ENCODE peak calls at places on chromosomes 1 and 21, in six cellular contexts. H, J, C, O, W and Z are unnamed samples.

GRCh38 chr1:154265586-154265985 is 6.8 kb upstream of the HAX1 start:
- DNase-seq in H (no peak), O (no peak), C (no peak), W (no peak), J (no peak), Z (no peak)

GRCh38 chr1:151137789-151138188 is 8.6 kb downstream of the SEMA6C start:
- DNase-seq in J (no peak), O (no peak), H (no peak), W (no peak), C (no peak), Z (no peak)

GRCh38 chr1:155913969-155914757 is 3.0 kb upstream of the RIT1 start:
- DNase-seq in J (no peak), O (no peak), H (no peak), W (peak), C (no peak), Z (no peak)

GRCh38 chr1:6460349-6461236 is 5.4 kb downstream of the TNFRSF25 start:
- DNase-seq in J (no peak), H (no peak), C (no peak), O (peak), W (no peak), Z (no peak)

GRCh38 chr1:67053785-67054759 is at the start of gene SLC35D1:
- DNase-seq in H (peak), J (peak), W (no peak), O (peak), C (peak), Z (peak)

GRCh38 chr1:47527653-47528272 is 89.9 kb downstream of the FOXD2 start:
- DNase-seq in J (peak), H (peak), W (no peak), O (no peak), C (peak), Z (peak)

GRCh38 chr1:93346472-93346991 is 825 bp downstream of the DR1 start:
- DNase-seq in H (no peak), J (peak), W (no peak), O (peak), C (no peak), Z (peak)

GRCh38 chr1:224615861-224616760 is at the start of gene CNIH3:
- DNase-seq in H (no peak), C (peak), J (peak), O (no peak), W (no peak), Z (no peak)

GRCh38 chr21:43639470-43640178 is 19.7 kb downstream of the HSF2BP start:
- DNase-seq in J (no peak), H (peak), W (peak), O (no peak), C (no peak), Z (no peak)

GRCh38 chr21:46161180-46161799 is 5.9 kb upstream of the FTCD start:
- DNase-seq in O (no peak), H (no peak), J (no peak), W (no peak), C (no peak), Z (peak)

GRCh38 chr1:56409112-56409691 is 170.2 kb downstream of the PLPP3 start:
- DNase-seq in J (peak), W (no peak), C (peak), H (peak), O (no peak), Z (peak)

GRCh38 chr1:182520746-182521145 is 68.3 kb downstream of the RNASEL start:
- DNase-seq in H (no peak), C (no peak), W (no peak), O (no peak), J (no peak), Z (no peak)

GRCh38 chr1:155177918-155178281 is 4.3 kb downstream of the TRIM46 start:
- DNase-seq in C (no peak), H (no peak), O (no peak), J (no peak), W (no peak), Z (no peak)

GRCh38 chr1:9687876-9688582 is 36.5 kb downstream of the PIK3CD start:
- DNase-seq in W (no peak), H (no peak), O (no peak), C (peak), J (peak), Z (peak)

GRCh38 chr1:151251656-151252470 is 2.7 kb upstream of the PSMD4 start:
- DNase-seq in J (peak), O (peak), C (peak), H (peak), W (peak), Z (peak)

GRCh38 chr1:185861630-185862029 is 127.4 kb downstream of the HMCN1 start:
- DNase-seq in J (no peak), H (no peak), O (no peak), W (no peak), C (no peak), Z (no peak)

GRCh38 chr1:43038232-43038929 is 79.7 kb upstream of the SLC2A1 start:
- DNase-seq in O (no peak), H (no peak), W (no peak), C (no peak), J (no peak), Z (no peak)

GRCh38 chr1:154847891-154848290 is 22.2 kb downstream of the KCNN3 start:
- DNase-seq in W (no peak), O (no peak), C (no peak), J (no peak), H (no peak), Z (no peak)

GRCh38 chr21:44475266-44475665 is 20.0 kb downstream of the LRRC3 start:
- DNase-seq in W (no peak), O (no peak), J (no peak), H (peak), C (no peak), Z (no peak)

GRCh38 chr21:46562964-46563607 is 41.8 kb downstream of the S100B start:
- DNase-seq in H (peak), J (no peak), O (no peak), C (no peak), W (no peak), Z (no peak)

GRCh38 chr1:8711161-8711560 is 106.3 kb downstream of the RERE start:
- DNase-seq in J (no peak), W (no peak), O (no peak), C (no peak), H (no peak), Z (no peak)

GRCh38 chr21:45041984-45042663 is 32.3 kb upstream of the ADARB1 start:
- DNase-seq in O (no peak), C (no peak), H (no peak), J (no peak), W (no peak), Z (no peak)

GRCh38 chr1:184020855-184021254 is 16.7 kb downstream of the COLGALT2 start:
- DNase-seq in O (no peak), J (no peak), H (no peak), C (no peak), W (no peak), Z (no peak)

GRCh38 chr1:151680812-151681211 is 35.8 kb downstream of the CELF3 start:
- DNase-seq in J (no peak), C (peak), O (no peak), W (peak), H (no peak), Z (no peak)

GRCh38 chr1:173038875-173039554 is 11.7 kb downstream of the TNFSF18 start:
- DNase-seq in C (no peak), H (no peak), W (no peak), J (no peak), O (no peak), Z (no peak)

DNA sequence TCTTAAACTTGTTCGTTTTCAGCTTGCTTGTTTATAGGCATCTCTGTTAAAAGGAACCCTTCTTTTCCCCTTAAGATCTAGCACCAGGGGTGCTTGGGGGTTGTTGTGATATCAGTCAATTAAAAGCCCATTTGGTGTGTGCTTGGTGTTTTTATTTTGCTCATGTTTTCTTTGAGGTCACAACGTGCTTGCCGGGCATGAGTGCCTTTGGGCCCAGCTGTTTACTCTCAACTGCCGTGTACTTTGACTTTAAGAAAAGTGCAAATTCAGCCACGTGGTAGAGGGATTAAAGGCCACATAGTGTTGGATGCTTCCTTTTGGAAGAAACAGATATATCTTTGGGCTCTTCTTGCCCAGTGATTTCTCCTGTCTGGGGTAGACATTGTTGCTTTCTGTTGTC is 10.5 kb downstream of the ARID1A start:
- DNase-seq in O (no peak), C (no peak), J (no peak), H (no peak), W (no peak), Z (peak)
- H3K4me3 ChIP-seq in O (no peak), C (peak), J (peak), H (no peak), W (peak), Z (no peak)

GRCh38 chr1:162069334-162070093 is at the start of gene NOS1AP:
- DNase-seq in W (no peak), J (peak), O (peak), H (peak), C (peak), Z (peak)
- TF ChIP-seq CTCF in W (no peak), J (no peak), O (no peak), H (no peak), C (no peak), Z (no peak)

DNA sequence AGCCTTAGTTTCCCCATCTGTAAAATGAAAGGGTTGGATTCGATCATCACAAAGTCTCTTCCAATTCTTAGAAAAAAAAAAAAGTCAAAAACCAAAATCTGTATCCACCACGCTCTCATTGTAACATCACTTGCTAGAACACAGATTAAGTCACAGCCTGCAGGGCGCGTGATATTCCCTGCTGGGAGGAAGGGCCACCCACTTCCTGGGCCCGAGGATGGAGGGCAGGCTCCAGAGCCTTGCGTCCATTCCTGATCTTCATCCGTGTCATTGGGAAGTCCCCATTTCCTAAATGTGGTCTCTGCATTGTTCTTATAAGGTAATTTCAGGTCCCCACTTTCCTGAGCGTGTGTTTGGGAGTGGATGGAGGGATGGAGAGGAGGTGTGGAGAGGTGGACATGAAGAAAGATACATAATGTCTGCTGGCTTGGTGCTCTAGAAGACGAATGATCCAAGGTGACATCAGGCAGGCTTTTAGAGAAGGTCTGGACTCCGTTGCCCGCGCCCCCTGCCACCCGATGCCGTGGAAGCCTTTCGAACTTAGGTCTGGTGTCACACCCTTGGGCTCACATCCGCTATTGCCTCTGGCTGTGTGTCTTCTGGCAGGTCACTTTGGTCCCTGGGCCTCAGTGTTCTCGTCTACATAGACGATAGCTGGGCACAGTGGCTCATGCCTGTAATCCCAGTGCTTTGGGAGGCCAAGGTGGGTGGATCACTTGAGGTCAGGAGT is 56.1 kb downstream of the ATP5PO start:
- DNase-seq in J (no peak), W (no peak), O (no peak), H (no peak), C (no peak), Z (no peak)
- H3K27ac ChIP-seq in J (no peak), W (no peak), O (no peak), H (no peak), C (no peak), Z (no peak)

GRCh38 chr1:106266786-106267185 is 789.7 kb upstream of the PRMT6 start:
- DNase-seq in C (no peak), W (no peak), O (no peak), J (no peak), H (no peak), Z (no peak)

GRCh38 chr1:106268070-106268469 is 788.4 kb upstream of the PRMT6 start:
- DNase-seq in O (no peak), C (no peak), H (no peak), J (peak), W (no peak), Z (no peak)
- H3K4me3 ChIP-seq in O (no peak), C (no peak), H (no peak), J (no peak), W (no peak), Z (no peak)

GRCh38 chr21:38351961-38352521 is 95.2 kb downstream of the KCNJ15 start:
- DNase-seq in C (no peak), O (no peak), W (peak), J (peak), H (no peak), Z (no peak)

GRCh38 chr21:38352536-38353219 is 95.9 kb downstream of the KCNJ15 start:
- DNase-seq in C (peak), J (peak), H (peak), O (no peak), W (peak), Z (peak)

GRCh38 chr21:38349111-38349746 is 92.4 kb downstream of the KCNJ15 start:
- DNase-seq in J (no peak), H (no peak), O (no peak), C (no peak), W (no peak), Z (no peak)

GRCh38 chr21:38351176-38351959 is 94.6 kb downstream of the KCNJ15 start:
- DNase-seq in C (no peak), W (no peak), H (no peak), J (no peak), O (no peak), Z (no peak)

DNA sequence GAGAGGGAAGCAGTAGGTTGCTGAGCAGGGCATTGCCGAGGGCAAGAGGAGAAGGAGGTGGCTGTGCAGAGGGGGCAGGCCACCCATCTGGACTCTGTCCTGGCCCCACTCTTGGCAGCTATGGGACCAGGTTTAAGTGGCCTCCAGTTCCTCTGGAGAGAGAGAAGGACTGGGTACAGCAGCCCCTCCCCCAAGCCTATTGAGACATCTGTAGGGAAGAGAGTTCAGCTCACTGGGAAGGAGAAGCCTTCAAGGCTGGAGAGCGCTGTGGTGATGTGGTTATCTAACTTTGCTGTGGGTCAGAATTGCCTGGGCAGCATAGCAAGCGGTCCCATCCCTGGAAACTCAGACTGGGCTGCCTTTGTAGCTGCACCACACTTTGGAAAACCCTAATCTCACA is 93.9 kb downstream of the KCNJ15 start:
- DNase-seq in W (no peak), H (peak), C (no peak), J (no peak), O (no peak), Z (no peak)
- TF ChIP-seq CTCF in W (no peak), H (no peak), C (no peak), J (no peak), O (no peak), Z (no peak)